ENCODE peak calls at places on chromosomes 3 and 15, in seven cellular contexts. K is anterior cingulate cortex, M is COR-L47, F is dorsolateral prefrontal cortex, S is endothelial cell, J is HT1080, O is NCI-H1092. Z is an unnamed sample.

GRCh38 chr15:34987182-34987488 is 952 bp downstream of the ZNF770 start:
- DNase-seq in J (no peak), O (no peak), S (no peak), F (no peak), M (peak), K (no peak), Z (no peak)

GRCh38 chr15:48643776-48644497 is 1.6 kb downstream of the FBN1 start:
- DNase-seq in O (no peak), F (no peak), S (no peak), K (no peak), J (peak), M (no peak), Z (no peak)

GRCh38 chr3:16090013-16090412 is 84.5 kb upstream of the GALNT15 start:
- DNase-seq in J (peak), S (no peak), O (no peak), M (no peak), F (no peak), K (no peak), Z (no peak)

GRCh38 chr3:159616234-159616825 is 372.3 kb upstream of the IL12A start:
- DNase-seq in O (no peak), S (peak), K (peak), J (peak), F (peak), M (peak), Z (no peak)

GRCh38 chr15:56693761-56694160 is 39.5 kb downstream of the ZNF280D start:
- DNase-seq in K (no peak), M (no peak), S (no peak), F (no peak), O (no peak), J (no peak), Z (no peak)

GRCh38 chr3:8972614-8973013 is 9.3 kb upstream of the RAD18 start:
- DNase-seq in S (no peak), F (no peak), O (no peak), M (no peak), K (no peak), J (peak), Z (no peak)

GRCh38 chr3:150733936-150734794 is 28.8 kb downstream of the SIAH2 start:
- DNase-seq in M (no peak), J (no peak), K (no peak), S (no peak), O (no peak), F (no peak), Z (no peak)

GRCh38 chr3:185940951-185941350 is 3.1 kb upstream of the TRA2B start:
- DNase-seq in K (no peak), M (no peak), J (no peak), F (no peak), S (no peak), O (no peak), Z (no peak)

GRCh38 chr3:12903000-12903800 is 61.8 kb upstream of the RPL32 start:
- DNase-seq in S (no peak), F (no peak), O (no peak), K (no peak), M (no peak), J (no peak), Z (no peak)

GRCh38 chr3:136250862-136251460 is 821 bp downstream of the PCCB start:
- DNase-seq in J (peak), S (peak), O (peak), F (peak), K (peak), M (peak), Z (peak)

GRCh38 chr15:99909914-99910313 is 176.7 kb upstream of the LYSMD4 start:
- DNase-seq in O (no peak), M (no peak), F (no peak), S (no peak), J (peak), K (no peak), Z (no peak)

GRCh38 chr15:43441316-43441715 is 51.6 kb downstream of the TP53BP1 start:
- DNase-seq in K (no peak), M (no peak), S (no peak), O (no peak), J (peak), F (no peak), Z (no peak)

GRCh38 chr3:69893274-69893673 is 106.3 kb upstream of the SAMMSON start:
- DNase-seq in M (no peak), O (no peak), K (no peak), J (no peak), F (no peak), S (no peak), Z (no peak)

GRCh38 chr15:66934315-66934930 is 131.0 kb upstream of the SMAD3 start:
- DNase-seq in M (no peak), K (no peak), F (no peak), S (no peak), J (no peak), O (no peak), Z (no peak)

GRCh38 chr3:141410861-141411771 is 42.8 kb downstream of the ZBTB38 start:
- DNase-seq in K (no peak), F (no peak), M (no peak), J (peak), S (no peak), O (no peak), Z (peak)

GRCh38 chr15:90594297-90594696 is 64.6 kb downstream of the CRTC3 start:
- DNase-seq in J (no peak), K (peak), F (peak), O (peak), M (peak), S (no peak), Z (peak)

GRCh38 chr15:62588930-62589655 is 424.0 kb upstream of the C2CD4B start:
- DNase-seq in M (no peak), S (no peak), O (no peak), J (no peak), K (no peak), F (no peak), Z (no peak)

GRCh38 chr15:42490246-42490742 is 647 bp downstream of the ZNF106 start:
- DNase-seq in S (no peak), M (no peak), F (no peak), O (no peak), K (no peak), J (no peak), Z (peak)

GRCh38 chr3:147654827-147655226 is 245.7 kb downstream of the ZIC1 start:
- DNase-seq in K (no peak), O (no peak), F (no peak), S (no peak), J (no peak), M (no peak), Z (no peak)

GRCh38 chr3:44058022-44058867 is 183.4 kb upstream of the TOPAZ1 start:
- DNase-seq in M (peak), S (no peak), F (peak), K (peak), O (no peak), J (peak), Z (no peak)

GRCh38 chr15:89777821-89778380 is 1.8 kb downstream of the MESP2 start:
- DNase-seq in J (no peak), M (no peak), O (no peak), K (peak), S (no peak), F (no peak), Z (no peak)

GRCh38 chr3:67292356-67293225 is 294.5 kb downstream of the KBTBD8 start:
- DNase-seq in O (no peak), J (no peak), K (no peak), S (no peak), M (no peak), F (no peak), Z (no peak)

Z was measured in activated effector memory CD4-positive, alpha-beta T cell treated with Interleukin-2 at 50 U/mL for 16 hours.